ENCODE peak calls at places on chromosomes 3 and 15, in four cellular contexts. K is posterior cingulate gyrus, A is mammary epithelial cell, B is bronchial epithelial cell. X is an unnamed sample.

GRCh38 chr3:110550511-110550910 is 521.1 kb upstream of the NECTIN3 start:
- DNase-seq in K (no peak), A (no peak), B (no peak), X (no peak)

GRCh38 chr15:89088605-89089315 is 504 bp downstream of the ABHD2 start:
- DNase-seq in K (peak), A (no peak), B (no peak), X (no peak)

GRCh38 chr3:42723146-42723683 is 20.6 kb upstream of the HHATL start:
- DNase-seq in K (no peak), A (peak), B (peak), X (no peak)

GRCh38 chr3:56001991-56002390 is 466.3 kb downstream of the ERC2 start:
- DNase-seq in K (no peak), A (no peak), B (no peak), X (no peak)

GRCh38 chr3:76733073-76733759 is 306.7 kb upstream of the ROBO2 start:
- DNase-seq in K (no peak), A (no peak), B (no peak), X (no peak)

GRCh38 chr3:193693774-193694173 is 100.8 kb downstream of the OPA1 start:
- DNase-seq in K (no peak), A (no peak), B (no peak), X (no peak)

GRCh38 chr3:49745986-49746385 is 22.2 kb upstream of the GMPPB start:
- DNase-seq in K (no peak), A (peak), B (peak), X (peak)

GRCh38 chr3:28347374-28348285 is 891 bp upstream of the ZCWPW2 start:
- DNase-seq in K (no peak), A (peak), B (peak), X (peak)

GRCh38 chr15:90838066-90838465 is 30.3 kb upstream of the FURIN start:
- DNase-seq in K (no peak), A (no peak), B (no peak), X (no peak)

GRCh38 chr3:29515451-29515850 is 234.6 kb downstream of the RBMS3 start:
- DNase-seq in K (no peak), A (peak), B (peak), X (peak)

GRCh38 chr3:143266512-143266911 is 146.9 kb downstream of the CHST2 start:
- DNase-seq in K (no peak), A (no peak), B (no peak), X (no peak)

GRCh38 chr3:15271785-15272381 is 60.5 kb downstream of the SH3BP5 start:
- DNase-seq in K (no peak), A (no peak), B (no peak), X (no peak)

GRCh38 chr3:157532529-157533297 is 29.5 kb upstream of the VEPH1 start:
- DNase-seq in K (no peak), A (peak), B (peak), X (peak)

GRCh38 chr3:180265551-180265950 is 228.8 kb upstream of the PEX5L start:
- DNase-seq in K (no peak), A (peak), B (no peak), X (peak)

GRCh38 chr3:195441051-195441450 is 1.8 kb downstream of the ACAP2 start:
- DNase-seq in K (no peak), A (no peak), B (no peak), X (no peak)

GRCh38 chr3:151431940-151432339 is 28.9 kb downstream of the IGSF10 start:
- DNase-seq in K (no peak), A (peak), B (peak), X (no peak)

GRCh38 chr15:98794754-98795153 is 146.4 kb downstream of the IGF1R start:
- DNase-seq in K (no peak), A (no peak), B (no peak), X (no peak)

GRCh38 chr3:14879161-14879888 is 60.6 kb downstream of the FGD5 start:
- DNase-seq in K (no peak), A (no peak), B (no peak), X (peak)

GRCh38 chr3:535566-536416 is 339.2 kb downstream of the CHL1 start:
- DNase-seq in K (peak), A (peak), B (peak), X (no peak)

GRCh38 chr3:125057186-125057850 is 1.5 kb upstream of the HEG1 start:
- DNase-seq in K (no peak), A (peak), B (peak), X (peak)

GRCh38 chr3:188349276-188349962 is 195.5 kb downstream of the LPP start:
- DNase-seq in K (no peak), A (peak), B (peak), X (peak)

GRCh38 chr15:29345549-29346525 is 76.2 kb upstream of the NSMCE3 start:
- DNase-seq in K (peak), A (no peak), B (no peak), X (no peak)

GRCh38 chr3:132669256-132669777 is 9.2 kb downstream of the UBA5 start:
- DNase-seq in K (peak), A (no peak), B (no peak), X (no peak)

GRCh38 chr3:111729087-111729846 is 129.8 kb upstream of the PHLDB2 start:
- DNase-seq in K (peak), A (peak), B (no peak), X (peak)

GRCh38 chr3:12454076-12454807 is 30.0 kb upstream of the TSEN2 start:
- DNase-seq in K (no peak), A (peak), B (peak), X (peak)

GRCh38 chr15:42331235-42331634 is 28.1 kb upstream of the CAPN3 start:
- DNase-seq in K (no peak), A (no peak), B (no peak), X (no peak)

GRCh38 chr3:133192363-133192945 is 154.3 kb downstream of the TMEM108 start:
- DNase-seq in K (no peak), A (no peak), B (no peak), X (no peak)

GRCh38 chr3:102113421-102114041 is 264.2 kb downstream of the NFKBIZ start:
- DNase-seq in K (no peak), A (no peak), B (peak), X (no peak)